ENCODE peak calls at places on chromosome 12, in four cellular contexts. X, H, R and K are unnamed samples.

GRCh38 chr12:131135786-131136538 is 182.3 kb downstream of the ADGRD1 start:
- DNase-seq in X (no peak), R (no peak), H (no peak), K (no peak)

GRCh38 chr12:42145197-42145549 is 499 bp upstream of the GXYLT1 start:
- DNase-seq in R (no peak), X (no peak), H (no peak), K (peak; percentile 2)

GRCh38 chr12:25691865-25692114 is 138.7 kb upstream of the LMNTD1 start:
- DNase-seq in H (no peak), X (no peak), R (no peak), K (no peak)

GRCh38 chr12:48486679-48487078 is 4.4 kb downstream of the C12orf54 start:
- DNase-seq in H (no peak), X (no peak), R (no peak), K (no peak)

GRCh38 chr12:50537538-50537919 is 32.7 kb downstream of the DIP2B start:
- DNase-seq in R (no peak), X (peak; percentile 75), H (no peak), K (peak; percentile 93)

GRCh38 chr12:53560386-53560785 is 53.1 kb upstream of the NPFF start:
- DNase-seq in H (no peak), R (peak; percentile 89), X (peak; percentile 95), K (no peak)

GRCh38 chr12:113407931-113408585 is 4.4 kb upstream of the SDS start:
- DNase-seq in X (peak; percentile 68), H (no peak), R (peak; percentile 74), K (peak; percentile 55)

GRCh38 chr12:41521872-41522379 is 333.8 kb downstream of the PDZRN4 start:
- DNase-seq in H (no peak), X (peak; percentile 91), R (peak; percentile 91), K (peak; percentile 75)

GRCh38 chr12:94941440-94941862 is 62.0 kb downstream of the NDUFA12 start:
- DNase-seq in H (peak; percentile 3), R (peak; percentile 86), X (peak; percentile 98), K (peak; percentile 79)

GRCh38 chr12:62436164-62436503 is 30.5 kb upstream of the MON2 start:
- DNase-seq in R (no peak), H (no peak), X (no peak), K (no peak)

GRCh38 chr12:27525373-27525772 is 1.4 kb downstream of the PPFIBP1 start:
- DNase-seq in X (peak; percentile 87), R (peak; percentile 93), H (peak; percentile 29), K (peak; percentile 88)

GRCh38 chr12:92612611-92613010 is 90.2 kb upstream of the PLEKHG7 start:
- DNase-seq in X (no peak), R (no peak), H (no peak), K (no peak)
- H3K4me3 ChIP-seq in X (no peak overlapping the region), R (no peak overlapping the region), H (no peak overlapping the region), K (no peak overlapping the region)

DNA sequence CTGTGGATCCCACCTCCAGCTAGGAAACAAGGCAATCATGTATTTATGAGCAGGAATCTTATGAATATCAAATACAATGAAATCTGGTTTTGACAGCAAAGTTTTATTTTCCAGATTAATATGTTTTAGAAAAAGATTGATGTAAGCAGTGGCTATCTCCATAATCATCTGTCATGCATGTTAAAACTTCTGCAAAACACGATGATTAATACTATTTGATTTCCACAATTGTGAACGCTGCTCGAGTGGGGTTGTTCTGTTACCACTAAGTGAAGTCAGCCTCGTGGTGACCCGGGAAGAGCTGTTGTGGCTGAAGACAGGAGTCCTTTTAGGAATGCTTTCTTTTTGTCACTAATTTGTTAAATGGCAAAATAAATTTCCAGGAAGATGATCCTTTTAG is 9.4 kb downstream of the CFAP251 start:
- DNase-seq in R (no peak), H (no peak), X (peak; percentile 28), K (no peak)
- H3K4me3 ChIP-seq in R (no peak overlapping the region), H (no peak overlapping the region), X (no peak overlapping the region), K (no peak overlapping the region)

GRCh38 chr12:13112968-13113367 is 9.5 kb upstream of the GSG1 start:
- DNase-seq in R (no peak), H (no peak), X (no peak), K (no peak)

GRCh38 chr12:13120431-13120830 is 17.0 kb upstream of the GSG1 start:
- DNase-seq in H (no peak), R (no peak), X (no peak), K (no peak)

GRCh38 chr12:13116259-13116658 is 12.8 kb upstream of the GSG1 start:
- DNase-seq in X (no peak), R (no peak), H (no peak), K (no peak)

GRCh38 chr12:13116971-13117370 is 13.5 kb upstream of the GSG1 start:
- DNase-seq in H (no peak), X (no peak), R (no peak), K (no peak)

GRCh38 chr12:13114251-13115052 is 11.0 kb upstream of the GSG1 start:
- DNase-seq in R (no peak), X (no peak), H (no peak), K (no peak)
- H3K4me3 ChIP-seq in R (no peak overlapping the region), X (no peak overlapping the region), H (no peak overlapping the region), K (no peak overlapping the region)

DNA sequence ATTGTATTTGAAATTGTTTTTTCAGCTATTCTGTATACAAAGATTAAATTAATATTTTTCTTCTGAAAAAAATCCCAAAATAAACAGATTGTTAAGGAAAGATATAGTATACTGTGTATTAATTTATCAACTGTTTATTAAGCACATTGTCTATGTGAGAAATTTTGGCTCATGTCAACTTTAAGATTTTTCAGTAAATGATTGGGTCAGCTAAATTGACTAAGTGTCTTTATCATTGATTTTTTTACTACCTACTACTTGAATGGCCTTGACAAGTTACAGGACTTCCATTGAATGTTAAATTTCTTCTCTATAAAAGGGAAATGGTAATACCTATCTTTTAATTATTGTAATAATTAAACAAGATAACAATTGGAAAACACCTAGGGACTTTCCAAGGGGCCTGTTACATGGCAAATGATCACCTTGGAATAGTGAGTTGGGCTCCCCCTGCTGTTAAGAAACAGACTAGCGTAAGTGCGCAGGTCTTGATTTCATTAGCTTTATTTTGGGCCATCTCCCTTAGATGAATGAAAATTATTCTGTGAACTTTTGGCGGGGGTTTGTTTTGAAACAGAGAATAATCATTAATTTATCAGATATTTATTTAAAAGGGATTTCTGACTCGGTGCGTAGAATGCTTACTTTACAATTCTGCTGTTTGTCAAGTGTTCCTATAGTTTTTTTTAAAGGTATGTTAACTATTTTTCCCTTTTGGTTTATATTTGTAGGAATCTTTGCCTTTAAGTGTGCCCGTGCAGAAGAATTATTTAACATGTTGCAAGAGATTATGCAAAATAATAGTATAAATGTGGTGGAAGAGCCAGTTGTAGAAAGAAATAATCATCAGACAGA is 14.5 kb upstream of the CCT2 start:
- DNase-seq in X (peak; percentile 88), R (peak; percentile 83), H (peak; percentile 47), K (peak; percentile 83)
- H3K4me3 ChIP-seq in X (no peak overlapping the region), R (no peak overlapping the region), H (no peak overlapping the region), K (peak overlapping the region; percentile 52)

GRCh38 chr12:110073049-110073831 is 24.9 kb upstream of the C12orf76 start:
- DNase-seq in H (no peak), R (no peak), X (no peak), K (peak; percentile 25)
- H3K4me3 ChIP-seq in H (no peak overlapping the region), R (peak overlapping the region; percentile 18), X (peak overlapping the region; percentile 28), K (peak overlapping the region; percentile 68)

DNA sequence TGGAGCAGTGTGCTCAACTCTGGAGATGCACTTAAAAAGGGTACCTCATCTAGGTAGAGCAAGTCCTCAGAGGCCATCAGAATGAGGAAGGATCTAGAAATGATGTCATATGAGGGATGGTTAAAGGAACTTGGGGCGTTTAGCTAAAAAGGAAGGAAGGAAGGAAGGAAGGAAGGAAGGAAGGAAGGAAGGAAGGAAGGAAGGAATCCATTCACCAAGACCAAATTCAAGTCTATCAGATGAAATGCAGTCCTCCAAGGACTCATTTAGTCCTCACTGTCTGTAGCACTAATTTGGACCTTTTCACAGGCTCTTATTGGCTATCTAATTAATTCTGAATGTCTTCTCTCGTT is 63.6 kb downstream of the LLPH start:
- DNase-seq in R (no peak), H (no peak), X (no peak), K (no peak)
- H3K4me3 ChIP-seq in R (no peak overlapping the region), H (no peak overlapping the region), X (no peak overlapping the region), K (no peak overlapping the region)

GRCh38 chr12:46693518-46693917 is 132.3 kb downstream of the SLC38A4 start:
- DNase-seq in X (no peak), R (no peak), H (no peak), K (no peak)

GRCh38 chr12:46692606-46693005 is 133.2 kb downstream of the SLC38A4 start:
- DNase-seq in R (no peak), H (no peak), X (no peak), K (no peak)

GRCh38 chr12:46698003-46698402 is 127.8 kb downstream of the SLC38A4 start:
- DNase-seq in R (no peak), H (no peak), X (no peak), K (no peak)

DNA sequence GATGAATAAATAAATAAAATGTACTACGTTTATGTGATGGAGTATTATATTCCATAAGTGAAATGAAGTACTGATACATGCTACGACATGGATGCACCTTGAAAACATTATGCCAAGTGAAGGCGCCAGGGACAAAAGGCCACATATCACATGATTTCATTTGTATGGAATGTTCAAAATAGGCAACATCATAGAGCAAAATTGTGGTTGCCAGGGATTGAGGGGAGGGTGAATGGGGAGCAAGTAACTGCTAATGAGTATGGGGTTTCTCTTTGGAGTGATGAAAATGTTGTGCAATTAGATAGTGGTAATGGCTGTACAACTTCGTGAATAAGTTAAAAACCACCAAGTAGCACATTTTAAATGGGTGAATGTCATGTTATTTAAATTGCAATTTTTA is 132.8 kb downstream of the SLC38A4 start:
- DNase-seq in H (no peak), R (no peak), X (no peak), K (no peak)
- H3K4me3 ChIP-seq in H (no peak overlapping the region), R (no peak overlapping the region), X (no peak overlapping the region), K (no peak overlapping the region)